ENCODE peak calls at places on chromosomes 11 and 22, in five cellular contexts. B is stimulated activated CD4-positive, alpha-beta T cell treated with anti-CD3 and anti-CD28 coated beads, TNF-alpha, amount 100 ng/mL, for 1 hour; N is GM23248; A is AML-193; M is left lobe of liver. Z is an unnamed sample.

GRCh38 chr11:121814962-121815361 is 301.1 kb downstream of the BLID start:
- DNase-seq in B (no peak), N (peak), A (no peak), M (no peak), Z (no peak)

GRCh38 chr11:112655386-112655785 is 305.8 kb upstream of the NCAM1 start:
- DNase-seq in B (no peak), N (peak), A (no peak), M (no peak), Z (peak)

GRCh38 chr11:36763187-36763586 is 165.2 kb upstream of the RAG2 start:
- DNase-seq in B (no peak), N (no peak), A (no peak), M (no peak), Z (no peak)

GRCh38 chr11:63635762-63636465 is 21.7 kb upstream of the PLAAT3 start:
- DNase-seq in B (peak), N (peak), A (peak), M (peak), Z (peak)

GRCh38 chr11:46335858-46336600 is 11.2 kb upstream of the DGKZ start:
- DNase-seq in B (no peak), N (no peak), A (no peak), M (no peak), Z (no peak)

GRCh38 chr22:45738206-45738605 is 66.6 kb downstream of the ATXN10 start:
- DNase-seq in B (no peak), N (peak), A (no peak), M (no peak), Z (no peak)

GRCh38 chr11:118338637-118339061 is 3.9 kb downstream of the CD3D start:
- DNase-seq in B (peak), N (peak), A (no peak), M (peak), Z (no peak)

GRCh38 chr11:96228472-96228871 is 114.5 kb downstream of the MAML2 start:
- DNase-seq in B (no peak), N (peak), A (no peak), M (no peak), Z (peak)

GRCh38 chr22:31340765-31341247 is 5.3 kb downstream of the PATZ1 start:
- DNase-seq in B (no peak), N (no peak), A (no peak), M (no peak), Z (no peak)

GRCh38 chr11:121636341-121637176 is 183.8 kb upstream of the SORL1-AS1 start:
- DNase-seq in B (no peak), N (no peak), A (no peak), M (no peak), Z (no peak)

GRCh38 chr22:45084400-45084920 is 74.7 kb upstream of the PHF21B start:
- DNase-seq in B (no peak), N (no peak), A (no peak), M (no peak), Z (no peak)

GRCh38 chr11:96306933-96307747 is 35.9 kb downstream of the MAML2 start:
- DNase-seq in B (no peak), N (peak), A (no peak), M (peak), Z (peak)

GRCh38 chr22:22431271-22432220 is 77.0 kb downstream of the ZNF280B start:
- DNase-seq in B (peak), N (peak), A (peak), M (peak), Z (peak)

GRCh38 chr22:39091136-39092081 is 5.6 kb upstream of the APOBEC3H start:
- DNase-seq in B (no peak), N (no peak), A (no peak), M (no peak), Z (no peak)

GRCh38 chr11:79013509-79013908 is 427.3 kb downstream of the TENM4 start:
- DNase-seq in B (no peak), N (peak), A (no peak), M (no peak), Z (peak)

GRCh38 chr22:29217827-29218757 is 12.4 kb downstream of the EMID1 start:
- DNase-seq in B (no peak), N (no peak), A (no peak), M (no peak), Z (no peak)

GRCh38 chr11:77071671-77072605 is 5.2 kb downstream of the CAPN5 start:
- DNase-seq in B (no peak), N (peak), A (peak), M (no peak), Z (no peak)

GRCh38 chr11:64388911-64389310 is 29.9 kb downstream of the RPS6KA4 start:
- DNase-seq in B (no peak), N (no peak), A (no peak), M (no peak), Z (no peak)

GRCh38 chr11:93330446-93330984 is at the start of gene DEUP1:
- DNase-seq in B (no peak), N (peak), A (no peak), M (peak), Z (peak)

GRCh38 chr11:91194551-91194950 is 971.7 kb upstream of the CHORDC1 start:
- DNase-seq in B (no peak), N (no peak), A (no peak), M (no peak), Z (no peak)

GRCh38 chr11:126495281-126495680 is 139.8 kb downstream of the ST3GAL4 start:
- DNase-seq in B (no peak), N (no peak), A (no peak), M (no peak), Z (no peak)

GRCh38 chr22:41919357-41920224 is 4.7 kb upstream of the SHISA8 start:
- DNase-seq in B (no peak), N (peak), A (no peak), M (no peak), Z (peak)

GRCh38 chr22:49014227-49015201 is 813.2 kb downstream of the BRD1 start:
- DNase-seq in B (no peak), N (no peak), A (no peak), M (peak), Z (no peak)

GRCh38 chr11:44817207-44817944 is 90.6 kb downstream of the TSPAN18 start:
- DNase-seq in B (no peak), N (peak), A (no peak), M (no peak), Z (peak)

GRCh38 chr11:33005175-33005574 is 10.5 kb upstream of the DEPDC7 start:
- DNase-seq in B (no peak), N (no peak), A (no peak), M (no peak), Z (no peak)